ENCODE peak calls at places on chromosome X, in four cellular contexts. W is GM12878, A is SK-N-SH, X is K562. J is an unnamed sample.
A peak's percentile ranks its signal among the peaks of the same experiment; 100 is the strongest.

GRCh38 chrX:31228909-31229308 is 157.1 kb upstream of the FTHL17 start:
- DNase-seq in W (peak; percentile 69), A (no peak), X (no peak), J (peak; percentile 46)

GRCh38 chrX:45621356-45622041 is 420.8 kb upstream of the DIPK2B start:
- DNase-seq in W (no peak), A (no peak), X (no peak), J (peak; percentile 80)

GRCh38 chrX:153735274-153735673 is 10.6 kb downstream of the ABCD1 start:
- DNase-seq in W (no peak), A (no peak), X (peak; percentile 35), J (no peak)

GRCh38 chrX:50827996-50828395 is 14.0 kb upstream of the SHROOM4 start:
- DNase-seq in W (no peak), A (no peak), X (no peak), J (peak; percentile 55)

GRCh38 chrX:71667328-71668247 is at the start of gene LOC101059915:
- DNase-seq in W (no peak), A (no peak), X (peak; percentile 33), J (no peak)

GRCh38 chrX:109967151-109967550 is 35.8 kb upstream of the TMEM164 start:
- DNase-seq in W (no peak), A (no peak), X (no peak), J (peak; percentile 15)

GRCh38 chrX:47093248-47093647 is 15.0 kb downstream of the RGN start:
- DNase-seq in W (no peak), A (peak; percentile 26), X (peak; percentile 20), J (peak; percentile 55)

GRCh38 chrX:131741103-131741581 is 197.3 kb downstream of the OR13H1 start:
- DNase-seq in W (peak; percentile 87), A (peak; percentile 48), X (no peak), J (peak; percentile 81)

GRCh38 chrX:149374751-149375150 is 130.4 kb downstream of the IDS start:
- DNase-seq in W (no peak), A (no peak), X (no peak), J (no peak)

GRCh38 chrX:9166566-9166909 is 132.6 kb upstream of the FAM9B start:
- DNase-seq in W (no peak), A (no peak), X (no peak), J (no peak)

GRCh38 chrX:134460005-134460860 is at the start of gene HPRT1:
- DNase-seq in W (no peak), A (peak; percentile 83), X (peak; percentile 79), J (peak; percentile 66)

GRCh38 chrX:23901065-23901464 is 6.7 kb downstream of the APOO start:
- DNase-seq in W (no peak), A (no peak), X (no peak), J (peak; percentile 84)

GRCh38 chrX:107146670-107147069 is 28.0 kb upstream of the RBM41 start:
- DNase-seq in W (no peak), A (no peak), X (no peak), J (peak; percentile 7)

GRCh38 chrX:72094894-72095293 is 36.8 kb downstream of the RTL5 start:
- DNase-seq in W (no peak), A (peak; percentile 90), X (peak; percentile 30), J (peak; percentile 12)

GRCh38 chrX:45806410-45807121 is 605.9 kb upstream of the DIPK2B start:
- DNase-seq in W (peak; percentile 5), A (no peak), X (no peak), J (peak; percentile 92)

GRCh38 chrX:80290834-80291233 is 129.4 kb upstream of the TENT5D start:
- DNase-seq in W (no peak), A (no peak), X (no peak), J (no peak)

GRCh38 chrX:132786217-132786616 is 172.2 kb downstream of the HS6ST2 start:
- DNase-seq in W (no peak), A (no peak), X (no peak), J (no peak)

GRCh38 chrX:140918398-140919043 is 83.9 kb upstream of the SPANXB1 start:
- DNase-seq in W (peak; percentile 7), A (peak; percentile 36), X (peak; percentile 17), J (peak; percentile 54)

GRCh38 chrX:155767101-155767878 is 113.9 kb upstream of the VAMP7 start:
- DNase-seq in W (peak; percentile 4), A (peak; percentile 25), X (peak; percentile 68), J (peak; percentile 74)

GRCh38 chrX:41688154-41688553 is 619 bp upstream of the GPR34 start:
- DNase-seq in W (no peak), A (no peak), X (no peak), J (no peak)

GRCh38 chrX:40009890-40010289 is 87.9 kb downstream of the BCOR start:
- DNase-seq in W (no peak), A (peak; percentile 66), X (no peak), J (no peak)

GRCh38 chrX:74422576-74423288 is 1.4 kb downstream of the SLC16A2 start:
- DNase-seq in W (no peak), A (peak; percentile 76), X (no peak), J (peak; percentile 66)

GRCh38 chrX:23845316-23845932 is 62.3 kb downstream of the APOO start:
- DNase-seq in W (no peak), A (no peak), X (peak; percentile 8), J (no peak)

GRCh38 chrX:56564182-56564885 is 907 bp downstream of the UBQLN2 start:
- DNase-seq in W (no peak), A (peak; percentile 27), X (peak; percentile 16), J (peak; percentile 49)

DNA sequence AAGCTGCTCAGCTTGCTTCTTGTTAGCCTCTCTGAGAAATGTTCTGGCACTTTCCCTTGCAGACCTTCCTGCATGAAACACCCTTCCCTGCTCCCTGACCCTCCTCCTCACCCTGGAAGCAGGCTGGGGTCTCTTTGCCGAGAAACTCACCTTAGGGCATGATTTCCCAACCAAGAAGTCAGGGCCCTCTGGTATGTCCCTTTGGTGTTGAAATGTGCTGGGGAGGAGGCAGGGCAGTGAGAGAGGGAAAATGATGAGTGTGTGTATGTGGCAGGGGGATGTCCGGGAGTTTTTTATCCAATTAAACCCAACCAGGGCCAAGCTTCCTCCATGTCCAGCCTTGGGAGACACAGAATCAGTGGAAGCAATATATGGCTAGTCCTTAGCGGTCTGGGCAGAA is 5.1 kb downstream of the ELF4 start:
- DNase-seq in W (no peak), A (no peak), X (no peak), J (no peak)
- TF ChIP-seq MXI1 in W (no peak), A (no peak), X (no peak), J (no peak)

DNA sequence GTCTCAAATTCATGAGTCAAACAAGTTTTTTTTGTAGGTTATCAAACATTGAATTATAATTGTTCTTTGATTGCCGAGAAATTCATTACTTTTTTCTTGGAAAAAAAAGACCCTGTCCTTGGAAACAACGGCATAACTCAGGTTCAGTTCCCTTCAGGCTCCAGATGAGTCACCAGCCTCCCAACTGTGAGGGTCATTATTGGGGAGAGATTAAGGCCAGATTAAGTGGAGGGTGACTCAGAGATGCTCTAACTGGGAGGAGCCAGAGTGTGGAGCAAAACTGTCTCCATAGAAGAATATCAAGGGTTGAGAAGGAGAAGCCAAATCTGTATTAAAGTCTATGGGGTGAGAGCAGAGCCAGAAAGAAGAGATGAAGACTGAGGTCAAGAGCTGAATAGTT is 9.6 kb downstream of the ADGRG4 start:
- DNase-seq in W (no peak), A (no peak), X (peak; percentile 48), J (peak; percentile 1)
- TF ChIP-seq MXI1 in W (no peak), A (no peak), X (no peak), J (no peak)

DNA sequence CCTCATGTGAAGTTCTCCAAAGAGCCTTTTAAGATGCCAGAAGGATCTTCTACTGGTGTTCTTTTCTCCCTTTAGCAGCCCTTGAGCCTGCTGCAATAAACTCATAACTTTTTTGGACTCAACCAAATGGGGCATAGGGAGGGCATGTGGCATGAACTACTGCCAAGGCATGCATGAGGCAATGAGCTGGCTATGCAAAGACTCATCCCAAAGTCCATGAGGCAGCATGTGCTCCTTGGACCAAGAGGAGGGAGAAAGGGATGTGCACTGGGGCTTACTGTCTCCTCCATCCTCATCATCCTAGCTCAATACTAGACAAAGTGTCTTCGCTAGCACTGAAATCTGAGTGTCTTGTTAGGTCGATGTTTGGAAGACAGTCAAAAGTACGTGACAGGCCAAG is 44.4 kb upstream of the ATXN3L start:
- DNase-seq in W (no peak), A (no peak), X (no peak), J (no peak)
- TF ChIP-seq MXI1 in W (no peak), A (no peak), X (no peak), J (no peak)

GRCh38 chrX:151151668-151152267 is 24.6 kb upstream of the GPR50 start:
- DNase-seq in W (no peak), A (peak; percentile 37), X (peak; percentile 46), J (peak; percentile 54)
- TF ChIP-seq MXI1 in W (no peak), A (no peak), X (no peak), J (no peak)

GRCh38 chrX:111100191-111100590 is 4.2 kb downstream of the PAK3 start:
- DNase-seq in W (no peak), A (peak; percentile 69), X (peak; percentile 62), J (peak; percentile 24)
- TF ChIP-seq MXI1 in W (no peak), A (no peak), X (no peak), J (no peak)

GRCh38 chrX:37846141-37846540 is 1.2 kb downstream of the DYNLT3 start:
- DNase-seq in W (no peak), A (no peak), X (no peak), J (peak; percentile 18)
- TF ChIP-seq MXI1 in W (no peak), A (no peak), X (no peak), J (no peak)

DNA sequence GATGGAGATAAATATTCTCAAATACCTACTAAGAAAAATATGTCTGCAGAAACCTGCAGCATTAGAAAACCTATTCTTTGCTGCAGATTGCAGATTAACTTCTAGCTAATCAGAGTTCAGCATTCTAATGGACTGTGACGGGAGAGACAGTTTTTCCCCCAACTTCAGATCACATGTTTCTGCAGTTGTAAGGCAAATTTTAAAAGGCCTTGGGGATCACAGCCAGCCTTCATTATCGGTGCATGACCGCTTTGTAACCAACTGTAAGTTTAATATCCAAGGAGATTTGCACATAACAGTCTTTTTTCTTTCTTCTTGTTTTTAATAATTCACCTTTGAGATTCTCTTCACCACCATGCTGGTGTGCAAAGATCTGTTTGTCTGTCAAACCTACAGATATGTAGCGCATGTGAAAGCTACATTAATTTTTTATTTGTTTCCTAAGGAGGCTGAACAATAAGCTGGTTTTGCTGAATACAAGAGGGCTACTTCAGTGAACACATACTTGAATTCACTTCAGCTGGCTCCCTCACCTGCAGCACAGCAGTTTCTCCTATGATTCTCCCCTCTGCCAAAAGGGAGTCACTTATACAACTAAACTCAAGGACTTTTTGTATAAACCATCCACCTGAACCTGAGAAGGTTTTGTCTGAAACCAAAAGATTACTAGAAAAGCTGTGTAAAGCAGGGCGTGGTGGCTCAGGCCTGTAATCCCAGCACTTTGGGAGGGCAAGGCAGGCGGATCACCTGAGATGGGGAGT is 488.5 kb downstream of the RPA4 start:
- DNase-seq in W (no peak), A (no peak), X (no peak), J (no peak)
- TF ChIP-seq MXI1 in W (no peak), A (no peak), X (no peak), J (no peak)

GRCh38 chrX:54824195-54824594 is 16.6 kb downstream of the MAGED2 start:
- DNase-seq in W (no peak), A (no peak), X (no peak), J (no peak)

GRCh38 chrX:54826598-54826997 is 19.1 kb downstream of the MAGED2 start:
- DNase-seq in W (no peak), A (no peak), X (no peak), J (no peak)

GRCh38 chrX:54821310-54821709 is 13.8 kb downstream of the MAGED2 start:
- DNase-seq in W (no peak), A (no peak), X (no peak), J (no peak)

GRCh38 chrX:54824722-54825121 is 17.2 kb downstream of the MAGED2 start:
- DNase-seq in W (no peak), A (no peak), X (no peak), J (no peak)

GRCh38 chrX:54825716-54826428 is 18.3 kb downstream of the MAGED2 start:
- DNase-seq in W (no peak), A (no peak), X (no peak), J (peak; percentile 7)
- TF ChIP-seq MXI1 in W (no peak), A (no peak), X (no peak), J (no peak)

GRCh38 chrX:97672138-97672537 is 788.4 kb downstream of the RPA4 start:
- DNase-seq in W (no peak), A (no peak), X (no peak), J (no peak)
- TF ChIP-seq MXI1 in W (no peak), A (no peak), X (no peak), J (no peak)